ENCODE peak calls at places on chromosome 15, in eight cellular contexts. Q is cardiac muscle cell, H is HFF-Myc, T is HepG2, P is progenitor cell of endocrine pancreas, G is uterus, J is choroid plexus epithelial cell, N is fibroblast of lung. M is an unnamed sample.
A peak's percentile ranks its signal among the peaks of the same experiment; 100 is the strongest.

GRCh38 chr15:65927545-65927944 is 58.3 kb downstream of the RAB11A start:
- DNase-seq in T (no peak), Q (no peak), H (no peak), P (no peak), G (no peak), J (no peak), N (no peak), M (no peak)

GRCh38 chr15:100761253-100761935 is 118.2 kb upstream of the ALDH1A3 start:
- DNase-seq in N (no peak), H (no peak), Q (no peak), J (no peak), P (no peak), G (no peak), T (no peak), M (no peak)

GRCh38 chr15:68279779-68280745 is 2.5 kb downstream of the FEM1B start:
- DNase-seq in G (no peak), P (no peak), Q (no peak), T (no peak), J (no peak), H (no peak), N (no peak), M (no peak)

GRCh38 chr15:36642311-36642710 is 62.9 kb downstream of the CDIN1 start:
- DNase-seq in N (no peak), P (no peak), T (no peak), Q (no peak), J (no peak), G (no peak), H (no peak), M (no peak)

GRCh38 chr15:98231696-98232440 is 271.4 kb downstream of the ARRDC4 start:
- DNase-seq in J (peak; percentile 68), T (no peak), P (no peak), Q (no peak), H (no peak), G (no peak), N (peak; percentile 26), M (no peak)

GRCh38 chr15:29138260-29138659 is 131.4 kb downstream of the NSMCE3 start:
- DNase-seq in P (no peak), N (no peak), Q (no peak), H (no peak), G (no peak), J (no peak), T (no peak), M (no peak)

GRCh38 chr15:37098468-37099320 is 1.7 kb downstream of the MEIS2 start:
- DNase-seq in T (no peak), H (no peak), J (peak; percentile 53), Q (no peak), N (peak; percentile 55), G (peak; percentile 57), P (no peak), M (no peak)

GRCh38 chr15:93046120-93046519 is 42.9 kb downstream of the RGMA start:
- DNase-seq in T (no peak), H (no peak), Q (no peak), J (no peak), N (no peak), P (no peak), G (no peak), M (no peak)

GRCh38 chr15:96462768-96463167 is 132.3 kb downstream of the NR2F2 start:
- DNase-seq in T (no peak), G (no peak), H (no peak), J (peak; percentile 32), Q (no peak), N (peak; percentile 14), P (no peak), M (no peak)

GRCh38 chr15:22887157-22887951 is 48.9 kb downstream of the NIPA2 start:
- DNase-seq in T (no peak), Q (no peak), H (peak; percentile 75), G (no peak), P (no peak), N (peak; percentile 83), J (peak; percentile 69), M (no peak)

GRCh38 chr15:51576911-51577500 is 45.6 kb downstream of the DMXL2 start:
- DNase-seq in J (peak; percentile 86), H (no peak), G (peak; percentile 54), N (peak; percentile 83), Q (no peak), T (no peak), P (no peak), M (no peak)

GRCh38 chr15:57697588-57697987 is 8.9 kb upstream of the POLR2M start:
- DNase-seq in Q (no peak), J (peak; percentile 51), T (no peak), P (no peak), N (peak; percentile 10), G (no peak), H (no peak), M (no peak)

GRCh38 chr15:74196175-74196574 is 6.4 kb downstream of the STRA6 start:
- DNase-seq in G (peak; percentile 75), T (peak; percentile 43), H (no peak), Q (peak; percentile 75), N (peak; percentile 83), J (peak; percentile 88), P (no peak), M (no peak)

GRCh38 chr15:96273317-96274086 is 57.0 kb upstream of the NR2F2 start:
- DNase-seq in P (no peak), T (no peak), J (peak; percentile 99), H (peak; percentile 100), N (peak; percentile 91), Q (peak; percentile 29), G (no peak), M (no peak)

GRCh38 chr15:82832601-82833209 is 23.3 kb downstream of the WHAMM start:
- DNase-seq in H (peak; percentile 70), N (peak; percentile 87), P (no peak), T (no peak), G (no peak), J (peak; percentile 86), Q (no peak), M (no peak)

GRCh38 chr15:55914446-55914845 is 79.0 kb downstream of the NEDD4 start:
- DNase-seq in J (peak; percentile 54), T (no peak), N (peak; percentile 52), P (no peak), G (no peak), H (no peak), Q (no peak), M (no peak)

GRCh38 chr15:75583689-75584088 is 4.6 kb upstream of the PTPN9 start:
- DNase-seq in J (no peak), N (no peak), Q (no peak), T (no peak), G (no peak), H (no peak), P (no peak), M (no peak)
- TF ChIP-seq CTCF in J (no peak), N (no peak), Q (no peak), T (no peak), G (no peak), H (no peak), P (no peak), M (no peak)

DNA sequence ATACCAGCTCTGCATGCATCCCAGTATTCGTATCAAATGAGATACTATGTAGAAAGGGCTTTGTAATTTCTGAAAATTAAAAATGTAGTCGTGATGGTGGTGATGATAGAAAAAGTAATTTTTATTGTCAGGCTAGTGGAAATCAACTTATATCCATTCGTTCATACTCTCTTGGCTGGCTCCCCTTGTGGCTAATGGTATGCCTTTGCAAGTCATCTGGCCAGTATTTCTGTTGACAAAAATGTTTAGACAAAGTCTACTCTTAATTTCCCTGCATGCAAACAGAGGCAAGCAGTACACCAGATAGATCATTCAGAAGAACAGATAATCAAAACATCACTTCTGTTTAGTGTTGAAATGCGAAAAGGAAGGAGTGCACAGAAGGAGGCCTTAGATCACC is 49.6 kb upstream of the DUT start:
- DNase-seq in Q (no peak), N (peak; percentile 49), H (no peak), J (no peak), P (no peak), G (no peak), T (no peak), M (no peak)
- TF ChIP-seq CTCF in Q (no peak), N (peak; percentile 44), H (no peak), J (peak; percentile 31), P (no peak), G (no peak), T (no peak), M (peak; percentile 20)

DNA sequence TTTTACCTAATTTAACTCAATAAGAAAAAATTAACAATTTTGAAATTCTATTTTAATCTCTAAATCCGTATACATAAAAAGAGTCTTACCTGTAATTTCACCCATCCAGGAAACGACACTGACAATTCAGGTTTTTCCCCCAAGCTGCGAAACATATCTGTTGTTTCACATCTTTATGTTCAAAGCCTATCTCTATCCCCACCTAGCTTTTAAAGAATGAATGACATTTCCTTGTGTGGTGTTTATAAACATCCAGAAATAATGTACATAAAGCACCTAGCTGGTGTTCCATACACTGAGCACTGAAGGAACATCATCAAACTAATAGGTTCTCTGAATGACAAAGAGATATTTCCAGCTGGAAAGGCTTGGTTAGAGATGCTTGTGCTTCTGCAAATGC is 867.8 kb downstream of the SQOR start:
- DNase-seq in N (no peak), J (no peak), G (no peak), Q (peak; percentile 2), T (peak; percentile 1), P (no peak), H (no peak), M (no peak)
- TF ChIP-seq CTCF in N (peak; percentile 2), J (no peak), G (no peak), Q (no peak), T (peak; percentile 22), P (no peak), H (no peak), M (peak; percentile 51)

GRCh38 chr15:42798802-42799201 is 61.9 kb upstream of the CDAN1 start:
- DNase-seq in G (no peak), T (no peak), H (no peak), N (no peak), J (no peak), P (no peak), Q (no peak), M (no peak)

GRCh38 chr15:42800731-42801474 is 64.0 kb upstream of the CDAN1 start:
- DNase-seq in G (no peak), P (no peak), Q (peak; percentile 3), N (no peak), H (no peak), T (peak; percentile 12), J (no peak), M (peak; percentile 2)

GRCh38 chr15:42802168-42802567 is 65.2 kb upstream of the CDAN1 start:
- DNase-seq in H (no peak), Q (no peak), G (no peak), J (no peak), P (no peak), T (no peak), N (no peak), M (no peak)

DNA sequence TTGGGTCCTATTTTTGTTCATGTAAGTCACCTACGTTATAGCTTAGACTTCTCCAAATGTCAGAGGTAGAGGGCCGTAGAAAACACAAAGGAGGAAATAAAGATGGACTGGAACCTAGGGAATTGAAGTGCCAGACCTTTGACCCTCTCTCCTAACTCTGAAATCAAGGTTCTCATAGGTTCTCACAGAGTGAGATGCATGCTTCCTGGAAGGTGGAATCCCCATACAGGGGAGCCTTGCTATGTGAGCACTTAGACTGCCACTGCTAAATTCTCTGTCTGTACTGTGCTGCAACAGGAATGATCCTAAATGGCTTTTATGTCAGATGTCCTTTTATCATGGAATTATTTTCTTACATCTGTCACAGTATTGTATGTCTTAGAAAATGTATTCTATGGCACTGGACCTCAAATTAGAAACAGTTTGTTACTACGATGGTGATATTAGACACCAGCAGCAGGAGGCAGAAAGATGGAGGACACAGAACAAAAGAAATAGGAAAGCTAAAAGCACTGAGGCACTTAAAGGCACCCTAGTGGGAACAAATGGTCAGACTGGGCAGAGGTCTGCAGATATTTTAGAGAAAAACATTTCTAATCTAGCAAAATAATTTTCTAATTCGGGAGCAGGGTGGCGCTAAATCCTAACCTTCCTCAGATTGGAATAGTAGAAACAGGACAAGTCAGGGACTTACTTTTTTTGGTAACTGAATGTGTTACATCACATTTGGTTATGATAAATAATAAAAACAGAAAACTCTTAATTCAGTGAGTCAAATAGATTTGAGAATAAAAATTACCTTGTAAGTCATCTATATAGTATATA is 60.2 kb upstream of the CDAN1 start:
- DNase-seq in G (no peak), H (no peak), N (peak; percentile 28), P (no peak), T (no peak), J (peak; percentile 26), Q (no peak), M (no peak)
- TF ChIP-seq CTCF in G (no peak), H (peak; percentile 6), N (no peak), P (no peak), T (no peak), J (no peak), Q (no peak), M (peak; percentile 18)